ENCODE peak calls at places on chromosomes 5 and 9, in ten cellular contexts. One of them, this sample, is unnamed.

GRCh38 chr5:179620703-179621350 is 2.6 kb downstream of the HNRNPH1 start:
- DNase-seq in posterior vena cava: peak
- DNase-seq in adrenal gland: no peak
- DNase-seq in Jurkat, Clone E6-1: no peak
- DNase-seq in AG09309: no peak
- DNase-seq in ACHN: no peak
- DNase-seq in BJ: no peak
- DNase-seq in ovary: no peak
- DNase-seq in activated gamma-delta T cell: no peak
- DNase-seq in LHCN-M2: no peak
- DNase-seq in this sample: no peak

GRCh38 chr5:73682176-73682575 is 56.2 kb downstream of the ARHGEF28 start:
- DNase-seq in posterior vena cava: no peak
- DNase-seq in adrenal gland: no peak
- DNase-seq in Jurkat, Clone E6-1: no peak
- DNase-seq in AG09309: no peak
- DNase-seq in ACHN: no peak
- DNase-seq in BJ: no peak
- DNase-seq in ovary: no peak
- DNase-seq in activated gamma-delta T cell: no peak
- DNase-seq in LHCN-M2: peak
- DNase-seq in this sample: no peak

GRCh38 chr5:142515036-142515435 is 170.9 kb downstream of the FGF1 start:
- DNase-seq in posterior vena cava: no peak
- DNase-seq in adrenal gland: no peak
- DNase-seq in Jurkat, Clone E6-1: no peak
- DNase-seq in AG09309: no peak
- DNase-seq in ACHN: no peak
- DNase-seq in BJ: no peak
- DNase-seq in ovary: no peak
- DNase-seq in activated gamma-delta T cell: no peak
- DNase-seq in LHCN-M2: no peak
- DNase-seq in this sample: no peak

GRCh38 chr9:109600142-109600541 is 102.0 kb upstream of the PTPN3 start:
- DNase-seq in posterior vena cava: no peak
- DNase-seq in adrenal gland: no peak
- DNase-seq in Jurkat, Clone E6-1: no peak
- DNase-seq in AG09309: peak
- DNase-seq in ACHN: peak
- DNase-seq in BJ: peak
- DNase-seq in ovary: no peak
- DNase-seq in activated gamma-delta T cell: no peak
- DNase-seq in LHCN-M2: peak
- DNase-seq in this sample: no peak

GRCh38 chr9:98043921-98044320 is 12.6 kb upstream of the NANS start:
- DNase-seq in posterior vena cava: no peak
- DNase-seq in adrenal gland: no peak
- DNase-seq in Jurkat, Clone E6-1: no peak
- DNase-seq in AG09309: no peak
- DNase-seq in ACHN: no peak
- DNase-seq in BJ: no peak
- DNase-seq in ovary: no peak
- DNase-seq in activated gamma-delta T cell: no peak
- DNase-seq in LHCN-M2: no peak
- DNase-seq in this sample: no peak

GRCh38 chr5:112036206-112036605 is 279.2 kb upstream of the NREP start:
- DNase-seq in posterior vena cava: no peak
- DNase-seq in adrenal gland: no peak
- DNase-seq in Jurkat, Clone E6-1: no peak
- DNase-seq in AG09309: peak
- DNase-seq in ACHN: no peak
- DNase-seq in BJ: peak
- DNase-seq in ovary: no peak
- DNase-seq in activated gamma-delta T cell: no peak
- DNase-seq in LHCN-M2: no peak
- DNase-seq in this sample: no peak

GRCh38 chr5:94976863-94977262 is 308.0 kb downstream of the MCTP1 start:
- DNase-seq in posterior vena cava: no peak
- DNase-seq in adrenal gland: no peak
- DNase-seq in Jurkat, Clone E6-1: no peak
- DNase-seq in AG09309: no peak
- DNase-seq in ACHN: no peak
- DNase-seq in BJ: no peak
- DNase-seq in ovary: no peak
- DNase-seq in activated gamma-delta T cell: no peak
- DNase-seq in LHCN-M2: no peak
- DNase-seq in this sample: no peak

GRCh38 chr5:91293131-91293530 is 90.0 kb downstream of the ARRDC3 start:
- DNase-seq in posterior vena cava: no peak
- DNase-seq in adrenal gland: no peak
- DNase-seq in Jurkat, Clone E6-1: peak
- DNase-seq in AG09309: no peak
- DNase-seq in ACHN: peak
- DNase-seq in BJ: no peak
- DNase-seq in ovary: no peak
- DNase-seq in activated gamma-delta T cell: no peak
- DNase-seq in LHCN-M2: peak
- DNase-seq in this sample: no peak